ENCODE peak calls at places on chromosomes 1 and 21, in seven cellular contexts. A is A549, I is cardiac fibroblast, G is fibroblast of lung, M is HL-60, W is foreskin fibroblast, B is heart right ventricle. Z is an unnamed sample.

GRCh38 chr1:216559359-216559758 is 136.1 kb upstream of the USH2A start:
- DNase-seq in A (no peak), I (no peak), G (no peak), M (no peak), W (no peak), B (no peak), Z (no peak)

GRCh38 chr21:37593015-37593414 is 226.4 kb downstream of the DYRK1A start:
- DNase-seq in A (no peak), I (peak), G (no peak), M (no peak), W (no peak), B (no peak), Z (no peak)

GRCh38 chr1:42886800-42887199 is 40.4 kb downstream of the ZNF691 start:
- DNase-seq in A (no peak), I (no peak), G (peak), M (no peak), W (no peak), B (no peak), Z (no peak)

GRCh38 chr21:46660505-46660904 is 25.0 kb downstream of the PRMT2 start:
- DNase-seq in A (no peak), I (no peak), G (no peak), M (no peak), W (no peak), B (no peak), Z (no peak)

GRCh38 chr1:68720476-68720875 is 223.6 kb upstream of the DEPDC1 start:
- DNase-seq in A (no peak), I (no peak), G (no peak), M (no peak), W (no peak), B (no peak), Z (no peak)

GRCh38 chr1:32151319-32151787 is 28.1 kb upstream of the TXLNA start:
- DNase-seq in A (no peak), I (peak), G (peak), M (no peak), W (peak), B (no peak), Z (peak)

GRCh38 chr1:174791863-174792262 is 207.9 kb upstream of the CACYBP start:
- DNase-seq in A (no peak), I (no peak), G (no peak), M (no peak), W (no peak), B (no peak), Z (no peak)

GRCh38 chr21:24118738-24119470 is 1488.4 kb downstream of the MRPL39 start:
- DNase-seq in A (no peak), I (peak), G (peak), M (no peak), W (no peak), B (no peak), Z (no peak)

GRCh38 chr1:31297273-31298247 is 728 bp downstream of the ZCCHC17 start:
- DNase-seq in A (no peak), I (peak), G (peak), M (peak), W (peak), B (no peak), Z (no peak)

GRCh38 chr21:28959367-28960099 is 33.1 kb downstream of the LTN1 start:
- DNase-seq in A (peak), I (peak), G (peak), M (no peak), W (peak), B (no peak), Z (peak)

GRCh38 chr1:207745839-207746767 is 5.8 kb upstream of the CD46 start:
- DNase-seq in A (no peak), I (no peak), G (no peak), M (no peak), W (no peak), B (no peak), Z (no peak)

GRCh38 chr1:73644198-73644597 is 553.8 kb downstream of the LRRIQ3 start:
- DNase-seq in A (no peak), I (no peak), G (no peak), M (no peak), W (no peak), B (no peak), Z (no peak)

GRCh38 chr21:39064325-39065012 is 118.8 kb downstream of the PSMG1 start:
- DNase-seq in A (no peak), I (no peak), G (no peak), M (no peak), W (no peak), B (no peak), Z (no peak)

GRCh38 chr1:38489844-38490270 is 369.7 kb downstream of the RRAGC start:
- DNase-seq in A (peak), I (no peak), G (no peak), M (peak), W (no peak), B (no peak), Z (no peak)
- TF ChIP-seq CTCF in A (peak), I (peak), G (peak), M (peak), W (peak), B (no peak), Z (peak)

DNA sequence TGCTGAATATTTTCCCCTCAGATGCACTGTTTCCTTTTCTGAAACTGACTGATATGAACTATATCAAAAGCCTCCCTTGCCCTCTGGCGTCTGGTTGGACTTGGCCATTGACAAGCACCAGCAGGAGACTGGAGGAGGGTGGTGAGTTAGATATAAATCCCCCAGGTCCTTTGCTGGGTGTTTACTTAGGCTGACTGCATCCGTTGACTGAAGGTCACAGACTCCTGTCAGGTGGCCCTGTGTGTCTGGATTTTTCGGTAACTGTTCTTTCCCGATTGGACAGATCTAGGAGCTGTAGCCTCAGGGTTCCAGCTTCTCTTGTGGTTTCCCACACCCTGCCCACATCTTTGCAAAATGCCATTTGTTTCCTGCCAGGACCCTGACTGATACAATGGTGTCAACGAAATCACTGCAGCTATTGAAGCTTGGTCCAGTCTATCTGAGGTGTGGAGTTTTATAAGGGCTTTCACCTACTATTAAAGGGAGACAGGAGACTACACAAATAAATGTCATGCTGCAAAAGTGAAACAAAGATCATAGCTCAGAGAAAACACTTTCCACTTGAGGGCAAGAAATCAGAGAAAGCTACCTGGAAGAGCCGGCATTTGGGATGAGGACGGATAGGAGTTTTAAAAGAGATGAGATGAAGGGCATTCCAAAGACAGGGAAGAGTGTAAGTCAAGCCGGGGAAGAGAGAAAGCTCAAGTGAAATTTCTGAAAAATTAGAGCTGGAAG is 1.5 kb upstream of the MAGI3 start:
- DNase-seq in A (peak), I (no peak), G (no peak), M (no peak), W (no peak), B (peak), Z (no peak)
- H3K4me3 ChIP-seq in A (peak), I (peak), G (peak), M (no peak), W (peak), B (peak), Z (peak)

GRCh38 chr1:199545780-199546179 is 481.7 kb upstream of the NR5A2 start:
- DNase-seq in A (peak), I (peak), G (no peak), M (peak), W (no peak), B (no peak), Z (no peak)
- TF ChIP-seq CTCF in A (peak), I (peak), G (no peak), M (peak), W (peak), B (no peak), Z (peak)

GRCh38 chr1:16183765-16184556 is 28.1 kb upstream of the EPHA2 start:
- DNase-seq in A (no peak), I (no peak), G (no peak), M (no peak), W (no peak), B (no peak), Z (no peak)

GRCh38 chr1:16183157-16183556 is 27.3 kb upstream of the EPHA2 start:
- DNase-seq in A (peak), I (peak), G (peak), M (no peak), W (peak), B (no peak), Z (no peak)

GRCh38 chr1:16180291-16180824 is 24.5 kb upstream of the EPHA2 start:
- DNase-seq in A (peak), I (peak), G (no peak), M (no peak), W (peak), B (no peak), Z (no peak)

GRCh38 chr1:16184557-16185303 is 27.7 kb downstream of the ARHGEF19 start:
- DNase-seq in A (no peak), I (no peak), G (no peak), M (no peak), W (no peak), B (no peak), Z (no peak)

DNA sequence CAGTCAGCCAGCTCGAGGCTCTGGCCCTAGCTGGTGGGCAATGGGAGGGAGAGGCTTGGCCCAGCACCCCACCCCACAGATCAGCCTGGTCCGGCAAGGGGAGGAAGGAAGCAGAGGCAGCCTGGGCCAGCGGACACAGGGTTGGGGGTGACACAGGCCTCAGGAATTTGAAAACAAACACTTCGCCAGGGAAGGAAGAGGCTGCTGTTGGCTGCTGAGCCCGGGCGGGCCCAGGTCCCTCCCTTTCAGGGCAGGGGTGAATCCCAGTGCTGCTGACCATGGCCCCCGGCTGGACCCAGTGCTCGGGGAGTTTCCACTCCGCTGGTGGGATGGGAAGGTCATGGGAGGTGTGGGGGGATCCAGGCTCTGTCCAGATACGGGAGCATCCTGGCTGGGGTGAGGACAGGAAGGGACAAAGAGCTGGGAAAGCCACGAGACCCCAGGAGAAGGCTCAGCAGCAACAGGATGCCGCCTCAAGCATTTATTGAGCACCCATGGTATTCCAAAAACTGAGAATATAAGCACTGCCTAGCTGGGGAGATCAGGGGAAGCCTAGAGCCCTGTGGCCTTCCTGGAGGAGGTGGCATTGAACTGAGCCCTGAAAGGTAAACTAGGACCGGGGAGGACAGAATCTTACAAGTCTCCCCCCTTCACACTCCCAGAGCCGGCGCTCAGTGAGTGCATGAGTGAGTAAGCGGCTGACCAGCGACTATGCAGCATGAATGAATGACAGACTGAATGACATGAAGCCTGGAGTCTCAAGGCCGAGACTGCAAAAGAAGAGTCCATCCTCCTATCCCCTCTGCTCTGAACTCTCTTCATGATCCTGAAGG is 26.2 kb upstream of the EPHA2 start:
- DNase-seq in A (peak), I (peak), G (peak), M (no peak), W (peak), B (peak), Z (peak)
- H3K4me3 ChIP-seq in A (no peak), I (no peak), G (no peak), M (no peak), W (no peak), B (no peak), Z (no peak)

GRCh38 chr1:26038477-26038876 is 7.4 kb downstream of the SLC30A2 start:
- DNase-seq in A (no peak), I (no peak), G (no peak), M (no peak), W (no peak), B (no peak), Z (no peak)
- TF ChIP-seq CTCF in A (no peak), I (no peak), G (no peak), M (no peak), W (no peak), B (no peak), Z (no peak)